ENCODE peak calls at places on chromosomes 7 and 10, in five cellular contexts. One of them, this sample, is unnamed.
A peak's percentile ranks its signal among the peaks of the same experiment; 100 is the strongest.

GRCh38 chr10:7652121-7652520 is 14.6 kb downstream of the ITIH5 start:
- DNase-seq in aorta: no peak
- DNase-seq in tibial artery: no peak
- DNase-seq in heart left ventricle: no peak
- DNase-seq in CD8-positive, alpha-beta T cell: no peak
- DNase-seq in this sample: no peak

GRCh38 chr7:31055501-31055900 is 3.4 kb downstream of the ADCYAP1R1 start:
- DNase-seq in aorta: no peak
- DNase-seq in heart left ventricle: no peak
- DNase-seq in CD8-positive, alpha-beta T cell: no peak
- DNase-seq in tibial artery: no peak
- DNase-seq in this sample: no peak

GRCh38 chr7:100863406-100863950 is 3.7 kb upstream of the TRIP6 start:
- DNase-seq in aorta: no peak
- DNase-seq in CD8-positive, alpha-beta T cell: no peak
- DNase-seq in tibial artery: no peak
- DNase-seq in heart left ventricle: peak; percentile 17
- DNase-seq in this sample: no peak

GRCh38 chr7:134777470-134777869 is 2.0 kb upstream of the CALD1 start:
- DNase-seq in CD8-positive, alpha-beta T cell: no peak
- DNase-seq in heart left ventricle: no peak
- DNase-seq in tibial artery: no peak
- DNase-seq in aorta: no peak
- DNase-seq in this sample: no peak

GRCh38 chr10:43160067-43160918 is 22.0 kb downstream of the CSGALNACT2 start:
- DNase-seq in tibial artery: no peak
- DNase-seq in CD8-positive, alpha-beta T cell: no peak
- DNase-seq in heart left ventricle: no peak
- DNase-seq in aorta: no peak
- DNase-seq in this sample: no peak

GRCh38 chr7:111587715-111588433 is 25.6 kb upstream of the IMMP2L start:
- DNase-seq in aorta: no peak
- DNase-seq in CD8-positive, alpha-beta T cell: no peak
- DNase-seq in tibial artery: no peak
- DNase-seq in heart left ventricle: no peak
- DNase-seq in this sample: no peak

GRCh38 chr7:73995330-73995729 is 32.6 kb upstream of the ELN start:
- DNase-seq in CD8-positive, alpha-beta T cell: no peak
- DNase-seq in tibial artery: peak; percentile 45
- DNase-seq in heart left ventricle: peak; percentile 8
- DNase-seq in aorta: no peak
- DNase-seq in this sample: no peak

GRCh38 chr10:56288403-56288802 is 72.7 kb downstream of the ZWINT start:
- DNase-seq in CD8-positive, alpha-beta T cell: no peak
- DNase-seq in tibial artery: no peak
- DNase-seq in aorta: no peak
- DNase-seq in heart left ventricle: no peak
- DNase-seq in this sample: no peak

GRCh38 chr7:74424291-74424880 is 29.3 kb upstream of the GTF2IRD1 start:
- DNase-seq in CD8-positive, alpha-beta T cell: no peak
- DNase-seq in aorta: peak; percentile 54
- DNase-seq in heart left ventricle: peak; percentile 25
- DNase-seq in tibial artery: no peak
- DNase-seq in this sample: no peak

GRCh38 chr7:131909151-131909768 is 352.8 kb upstream of the PODXL start:
- DNase-seq in aorta: no peak
- DNase-seq in heart left ventricle: peak; percentile 60
- DNase-seq in CD8-positive, alpha-beta T cell: no peak
- DNase-seq in tibial artery: no peak
- DNase-seq in this sample: no peak

GRCh38 chr10:43125274-43125845 is 12.9 kb upstream of the CSGALNACT2 start:
- DNase-seq in CD8-positive, alpha-beta T cell: peak; percentile 29
- DNase-seq in tibial artery: no peak
- DNase-seq in heart left ventricle: no peak
- DNase-seq in aorta: no peak
- DNase-seq in this sample: no peak

GRCh38 chr10:7485267-7485601 is 74.4 kb upstream of the SFMBT2 start:
- DNase-seq in tibial artery: no peak
- DNase-seq in aorta: no peak
- DNase-seq in CD8-positive, alpha-beta T cell: no peak
- DNase-seq in heart left ventricle: no peak
- DNase-seq in this sample: peak; percentile 41

GRCh38 chr10:37146443-37146842 is 21.0 kb downstream of the ANKRD30A start:
- DNase-seq in aorta: no peak
- DNase-seq in heart left ventricle: no peak
- DNase-seq in CD8-positive, alpha-beta T cell: no peak
- DNase-seq in tibial artery: no peak
- DNase-seq in this sample: no peak

GRCh38 chr7:106568680-106569499 is 92.1 kb downstream of the CCDC71L start:
- DNase-seq in heart left ventricle: no peak
- DNase-seq in CD8-positive, alpha-beta T cell: no peak
- DNase-seq in aorta: no peak
- DNase-seq in tibial artery: peak; percentile 28
- DNase-seq in this sample: no peak

GRCh38 chr10:118002581-118002980 is 44.2 kb downstream of the RAB11FIP2 start:
- DNase-seq in heart left ventricle: no peak
- DNase-seq in CD8-positive, alpha-beta T cell: no peak
- DNase-seq in tibial artery: no peak
- DNase-seq in aorta: no peak
- DNase-seq in this sample: no peak

GRCh38 chr10:93991101-93991500 is 2.6 kb upstream of the PLCE1 start:
- DNase-seq in heart left ventricle: no peak
- DNase-seq in tibial artery: no peak
- DNase-seq in CD8-positive, alpha-beta T cell: no peak
- DNase-seq in aorta: no peak
- DNase-seq in this sample: no peak

GRCh38 chr10:80133221-80133620 is 691 bp downstream of the PLAC9 start:
- DNase-seq in tibial artery: peak; percentile 74
- DNase-seq in heart left ventricle: no peak
- DNase-seq in CD8-positive, alpha-beta T cell: no peak
- DNase-seq in aorta: no peak
- DNase-seq in this sample: no peak

GRCh38 chr7:15199482-15199881 is 296.9 kb upstream of the DGKB start:
- DNase-seq in tibial artery: no peak
- DNase-seq in CD8-positive, alpha-beta T cell: no peak
- DNase-seq in aorta: no peak
- DNase-seq in heart left ventricle: no peak
- DNase-seq in this sample: no peak

GRCh38 chr10:109282510-109282909 is 640.8 kb downstream of the XPNPEP1 start:
- DNase-seq in heart left ventricle: no peak
- DNase-seq in CD8-positive, alpha-beta T cell: no peak
- DNase-seq in aorta: no peak
- DNase-seq in tibial artery: no peak
- DNase-seq in this sample: no peak

GRCh38 chr7:17299477-17299991 is 1.1 kb downstream of the AHR start:
- DNase-seq in CD8-positive, alpha-beta T cell: no peak
- DNase-seq in heart left ventricle: no peak
- DNase-seq in aorta: no peak
- DNase-seq in tibial artery: no peak
- DNase-seq in this sample: no peak

GRCh38 chr7:101218236-101219130 is 518 bp downstream of the ZNHIT1 start:
- DNase-seq in tibial artery: no peak
- DNase-seq in CD8-positive, alpha-beta T cell: no peak
- DNase-seq in aorta: no peak
- DNase-seq in heart left ventricle: no peak
- DNase-seq in this sample: no peak

GRCh38 chr10:11011966-11012365 is 5.7 kb upstream of the CELF2 start:
- DNase-seq in CD8-positive, alpha-beta T cell: no peak
- DNase-seq in tibial artery: no peak
- DNase-seq in aorta: no peak
- DNase-seq in heart left ventricle: no peak
- DNase-seq in this sample: no peak

GRCh38 chr7:54542920-54543539 is 855 bp downstream of the VSTM2A start:
- DNase-seq in CD8-positive, alpha-beta T cell: no peak
- DNase-seq in heart left ventricle: no peak
- DNase-seq in aorta: no peak
- DNase-seq in tibial artery: no peak
- DNase-seq in this sample: no peak

GRCh38 chr7:77266162-77266807 is 66.7 kb upstream of the FGL2 start:
- DNase-seq in heart left ventricle: no peak
- DNase-seq in CD8-positive, alpha-beta T cell: no peak
- DNase-seq in tibial artery: no peak
- DNase-seq in aorta: no peak
- DNase-seq in this sample: no peak

GRCh38 chr10:25869067-25869591 is 64.9 kb upstream of the MYO3A start:
- DNase-seq in tibial artery: no peak
- DNase-seq in heart left ventricle: no peak
- DNase-seq in aorta: no peak
- DNase-seq in CD8-positive, alpha-beta T cell: no peak
- DNase-seq in this sample: no peak

GRCh38 chr7:98286701-98287485 is 5.4 kb downstream of the BRI3 start:
- DNase-seq in aorta: no peak
- DNase-seq in CD8-positive, alpha-beta T cell: no peak
- DNase-seq in heart left ventricle: no peak
- DNase-seq in tibial artery: no peak
- DNase-seq in this sample: no peak

DNA sequence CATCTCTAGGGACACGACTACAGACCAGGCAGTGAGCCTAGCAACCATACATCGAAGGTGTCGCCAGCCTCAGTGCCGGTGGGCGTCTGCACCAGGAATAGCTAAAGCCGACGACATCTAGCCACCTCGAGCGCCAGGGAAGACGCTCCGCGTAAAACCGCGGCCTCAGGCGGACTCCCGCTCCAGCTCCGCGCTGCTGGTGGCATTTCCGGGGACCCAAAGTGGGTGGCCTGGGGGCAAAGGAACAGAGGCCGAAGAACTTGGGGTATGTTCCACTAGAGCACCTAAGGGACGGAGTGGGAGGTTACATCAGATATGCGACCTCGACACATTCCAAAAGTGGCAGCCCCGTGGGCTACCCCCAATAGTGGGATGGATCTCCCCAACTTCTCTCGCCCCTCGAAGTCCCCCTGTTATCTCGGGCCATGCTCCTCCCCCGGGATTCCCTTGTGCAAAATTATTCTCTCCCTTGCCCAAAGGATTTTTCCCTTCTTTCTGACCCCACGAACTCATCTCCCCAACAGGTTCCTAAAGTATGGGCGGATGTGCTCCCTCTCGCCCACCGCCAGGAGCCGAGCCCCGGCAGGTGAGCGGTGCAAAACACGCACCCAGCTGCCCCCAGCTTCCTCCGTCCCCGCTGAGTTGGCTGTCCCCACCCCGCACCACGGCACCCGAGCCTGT is 1.2 kb downstream of the KCNMA1 start:
- DNase-seq in heart left ventricle: no peak
- DNase-seq in CD8-positive, alpha-beta T cell: no peak
- DNase-seq in tibial artery: no peak
- DNase-seq in aorta: peak; percentile 78
- DNase-seq in this sample: no peak
- H3K4me1 ChIP-seq in heart left ventricle: no peaks in the 10 kb centered on the region
- H3K4me1 ChIP-seq in CD8-positive, alpha-beta T cell: no peaks in the 10 kb centered on the region
- H3K4me1 ChIP-seq in tibial artery: peaks cover 51% of the 10 kb centered on the region
- H3K4me1 ChIP-seq in aorta: peaks cover 9% of the 10 kb centered on the region
- H3K4me1 ChIP-seq in this sample: peaks cover 1% of the 10 kb centered on the region

DNA sequence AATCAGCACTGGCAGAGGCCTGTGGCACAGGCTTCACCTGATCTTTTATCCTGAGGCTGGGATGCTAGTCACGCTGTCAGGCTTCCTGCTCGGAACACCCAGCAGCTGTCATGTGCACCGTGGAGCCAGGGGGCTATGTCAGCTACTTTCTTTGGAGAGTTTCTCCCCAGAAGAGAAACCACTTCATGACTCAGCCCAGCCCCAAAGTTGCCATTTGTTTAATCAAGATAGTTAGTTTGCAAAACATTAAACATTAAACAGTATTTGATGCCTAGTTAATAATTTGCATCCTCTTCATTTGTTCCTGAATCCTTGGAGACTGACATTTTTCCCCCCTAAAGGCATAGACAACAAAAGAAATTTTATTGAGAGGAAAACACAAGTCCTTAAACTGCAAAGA is at the start of gene HABP2:
- DNase-seq in tibial artery: no peak
- DNase-seq in CD8-positive, alpha-beta T cell: no peak
- DNase-seq in heart left ventricle: no peak
- DNase-seq in aorta: peak; percentile 19
- DNase-seq in this sample: no peak
- H3K4me3 ChIP-seq in tibial artery: no peak within 1 kb of the TSS
- H3K4me3 ChIP-seq in CD8-positive, alpha-beta T cell: no peak within 1 kb of the TSS
- H3K4me3 ChIP-seq in heart left ventricle: no peak within 1 kb of the TSS
- H3K4me3 ChIP-seq in aorta: no peak within 1 kb of the TSS
- H3K4me3 ChIP-seq in this sample: no peak within 1 kb of the TSS

DNA sequence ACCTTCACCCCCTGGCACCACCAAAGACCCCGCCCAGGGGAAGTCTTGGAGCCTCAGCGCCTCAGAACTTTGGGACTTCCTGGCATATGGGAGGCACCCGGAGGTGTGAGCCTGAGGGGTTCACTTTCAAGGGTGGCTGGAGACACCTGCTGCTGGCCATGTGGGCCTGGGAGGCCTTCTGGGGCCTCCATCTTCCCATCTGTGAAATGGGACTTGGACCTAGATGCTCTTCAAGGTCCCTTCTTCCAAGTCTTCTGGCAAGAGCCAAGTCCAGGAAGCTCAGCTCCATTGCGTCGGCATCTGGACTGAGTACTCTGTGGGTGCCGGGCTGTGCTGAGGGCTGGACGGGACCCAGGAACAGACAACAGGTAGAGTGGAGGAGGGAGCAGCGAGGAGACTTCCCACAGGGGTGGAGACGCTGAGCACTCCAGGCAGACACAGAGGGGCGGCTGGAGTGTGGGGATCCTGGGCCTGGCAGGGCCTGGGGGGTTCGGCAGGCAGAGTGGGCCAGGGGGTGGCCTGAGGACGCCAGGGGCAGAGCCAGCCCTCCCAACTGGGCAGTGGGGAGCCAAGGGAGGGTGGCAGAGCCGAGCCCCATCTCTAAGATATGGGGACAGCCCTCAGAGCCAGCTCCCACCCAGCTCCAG is 9.3 kb upstream of the LFNG start:
- DNase-seq in tibial artery: no peak
- DNase-seq in CD8-positive, alpha-beta T cell: no peak
- DNase-seq in aorta: no peak
- DNase-seq in heart left ventricle: no peak
- DNase-seq in this sample: no peak
- H3K27ac ChIP-seq in tibial artery: no peak overlapping the region
- H3K27ac ChIP-seq in CD8-positive, alpha-beta T cell: peak overlapping the region; percentile 84
- H3K27ac ChIP-seq in aorta: no peak overlapping the region
- H3K27ac ChIP-seq in heart left ventricle: no peak overlapping the region
- H3K27ac ChIP-seq in this sample: peak overlapping the region; percentile 87

GRCh38 chr7:22667562-22668239 is 59.3 kb upstream of the IL6 start:
- DNase-seq in tibial artery: no peak
- DNase-seq in CD8-positive, alpha-beta T cell: no peak
- DNase-seq in heart left ventricle: no peak
- DNase-seq in aorta: no peak
- DNase-seq in this sample: no peak

GRCh38 chr7:22667187-22667561 is 59.8 kb upstream of the IL6 start:
- DNase-seq in aorta: no peak
- DNase-seq in CD8-positive, alpha-beta T cell: no peak
- DNase-seq in tibial artery: no peak
- DNase-seq in heart left ventricle: no peak
- DNase-seq in this sample: no peak

GRCh38 chr7:22664988-22665798 is 61.8 kb upstream of the IL6 start:
- DNase-seq in heart left ventricle: peak; percentile 53
- DNase-seq in CD8-positive, alpha-beta T cell: no peak
- DNase-seq in aorta: no peak
- DNase-seq in tibial artery: no peak
- DNase-seq in this sample: no peak

GRCh38 chr7:22666732-22667131 is 60.3 kb upstream of the IL6 start:
- DNase-seq in aorta: no peak
- DNase-seq in heart left ventricle: no peak
- DNase-seq in tibial artery: no peak
- DNase-seq in CD8-positive, alpha-beta T cell: no peak
- DNase-seq in this sample: no peak

GRCh38 chr7:22665816-22666375 is 61.1 kb upstream of the IL6 start:
- DNase-seq in heart left ventricle: no peak
- DNase-seq in CD8-positive, alpha-beta T cell: no peak
- DNase-seq in tibial artery: no peak
- DNase-seq in aorta: no peak
- DNase-seq in this sample: no peak
- H3K4me1 ChIP-seq in heart left ventricle: no peaks in the 10 kb centered on the region
- H3K4me1 ChIP-seq in CD8-positive, alpha-beta T cell: no peaks in the 10 kb centered on the region
- H3K4me1 ChIP-seq in tibial artery: no peaks in the 10 kb centered on the region
- H3K4me1 ChIP-seq in aorta: no peaks in the 10 kb centered on the region
- H3K4me1 ChIP-seq in this sample: no peaks in the 10 kb centered on the region